ENCODE peak calls at places on chromosomes 3 and 15, in seven cellular contexts. D is heart right ventricle, K is lower lobe of right lung, I is heart left ventricle, E is MM.1S, P is ovary, Y is stomach. A is an unnamed sample.

GRCh38 chr3:127805026-127805753 is 17.1 kb downstream of the MGLL start:
- DNase-seq in P (no peak), E (no peak), Y (no peak), D (no peak), I (no peak), K (no peak), A (no peak)

GRCh38 chr15:70863450-70864218 is 9.7 kb upstream of the LARP6 start:
- DNase-seq in Y (no peak), D (no peak), E (no peak), I (peak; percentile 47), P (no peak), K (no peak), A (no peak)

GRCh38 chr3:153961498-153961897 is 159.7 kb upstream of the ARHGEF26 start:
- DNase-seq in D (no peak), Y (no peak), P (no peak), I (no peak), K (no peak), E (no peak), A (no peak)

GRCh38 chr3:56748663-56749231 is 53.0 kb downstream of the ARHGEF3 start:
- DNase-seq in K (no peak), P (no peak), I (no peak), E (no peak), Y (no peak), D (no peak), A (no peak)

GRCh38 chr15:71349736-71350515 is 234.7 kb downstream of the THSD4 start:
- DNase-seq in P (no peak), D (no peak), I (no peak), Y (no peak), E (no peak), K (no peak), A (no peak)

GRCh38 chr3:77059354-77059753 is 19.5 kb downstream of the ROBO2 start:
- DNase-seq in Y (no peak), D (no peak), P (no peak), K (no peak), I (no peak), E (no peak), A (no peak)

GRCh38 chr3:62142696-62143095 is 230.7 kb downstream of the FEZF2 start:
- DNase-seq in D (no peak), Y (no peak), K (no peak), E (no peak), I (no peak), P (no peak), A (no peak)

GRCh38 chr15:98823012-98823458 is 174.7 kb downstream of the IGF1R start:
- DNase-seq in D (no peak), I (no peak), P (no peak), K (no peak), E (no peak), Y (no peak), A (no peak)

GRCh38 chr15:99429681-99430081 is 136.1 kb upstream of the MEF2A start:
- DNase-seq in Y (no peak), I (peak; percentile 12), E (no peak), P (no peak), K (no peak), D (no peak), A (peak; percentile 28)

GRCh38 chr3:66997560-66998074 is 490 bp upstream of the KBTBD8 start:
- DNase-seq in D (peak; percentile 17), P (peak; percentile 17), I (peak; percentile 36), E (peak; percentile 12), Y (no peak), K (peak; percentile 46), A (no peak)

GRCh38 chr15:68733666-68734065 is 87.0 kb downstream of the ANP32A start:
- DNase-seq in I (no peak), K (no peak), Y (no peak), E (peak; percentile 6), P (no peak), D (no peak), A (no peak)

DNA sequence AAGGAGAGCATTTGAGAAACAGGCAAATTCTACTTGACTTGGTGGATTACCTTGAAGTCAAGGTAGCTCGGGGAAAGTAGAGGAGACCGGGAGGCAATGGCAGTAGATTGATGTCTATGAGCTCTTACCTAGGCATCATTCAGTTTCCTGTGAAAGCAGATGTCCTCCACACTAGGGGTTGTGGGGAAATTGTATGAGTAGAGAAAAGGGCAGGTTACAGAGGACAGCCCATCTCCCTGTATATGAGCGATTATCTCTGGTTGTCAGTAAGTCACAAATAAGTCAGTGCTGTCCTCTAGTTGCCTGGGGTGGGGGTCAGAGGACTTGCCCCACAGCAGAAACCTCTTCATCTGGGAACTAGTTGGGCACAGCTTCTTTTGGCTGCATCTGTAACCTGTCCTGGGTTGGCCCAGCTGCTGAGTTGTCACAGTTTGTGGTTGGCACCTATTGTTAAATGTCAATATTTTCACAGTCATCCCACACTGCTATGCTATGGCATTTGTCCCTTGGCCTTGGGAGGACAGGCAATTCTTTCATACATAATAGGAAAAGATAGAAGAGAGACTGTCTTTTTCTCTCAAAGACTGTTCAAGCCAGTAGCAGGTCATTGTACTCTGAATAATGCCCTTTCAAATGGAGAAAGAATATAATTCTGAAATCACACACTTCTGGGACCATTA is 53.6 kb upstream of the LRRFIP2 start:
- DNase-seq in K (no peak), Y (no peak), D (no peak), P (no peak), I (no peak), E (no peak), A (no peak)
- H3K36me3 ChIP-seq in K (no peaks in the 10 kb centered on the region), Y (no peaks in the 10 kb centered on the region), D (no peaks in the 10 kb centered on the region), P (no peaks in the 10 kb centered on the region), I (no peaks in the 10 kb centered on the region), E (no peaks in the 10 kb centered on the region), A (no peaks in the 10 kb centered on the region)

DNA sequence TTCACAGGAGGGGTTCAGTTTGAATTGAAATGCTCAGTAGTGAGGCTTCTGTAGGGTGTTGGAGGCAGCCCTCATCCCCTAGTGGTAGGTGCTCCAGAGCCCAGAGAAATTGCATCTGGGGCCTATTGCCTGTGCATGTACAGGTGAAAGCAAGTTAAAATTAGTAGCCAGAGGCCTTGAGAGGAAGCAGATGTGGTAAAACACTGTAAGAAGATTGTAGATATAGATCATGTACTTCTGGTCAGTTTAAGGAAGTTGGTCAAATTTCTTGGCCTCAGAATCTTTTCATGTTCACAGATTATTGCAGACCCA is 34.6 kb downstream of the IGSF10 start:
- DNase-seq in I (no peak), Y (no peak), E (peak; percentile 63), P (no peak), K (no peak), D (no peak), A (no peak)
- TF ChIP-seq CTCF in I (no peak), Y (no peak), E (peak; percentile 38), P (no peak), K (no peak), D (no peak), A (no peak)

GRCh38 chr15:40175160-40175559 is 14.3 kb downstream of the BUB1B start:
- DNase-seq in I (no peak), E (no peak), D (no peak), Y (no peak), P (no peak), K (no peak), A (no peak)
- H3K36me3 ChIP-seq in I (no peaks in the 10 kb centered on the region), E (peaks cover 16% of the 10 kb centered on the region), D (peaks cover 38% of the 10 kb centered on the region), Y (no peaks in the 10 kb centered on the region), P (no peaks in the 10 kb centered on the region), K (no peaks in the 10 kb centered on the region), A (no peaks in the 10 kb centered on the region)

GRCh38 chr3:119330858-119331257 is 36.7 kb downstream of the ARHGAP31 start:
- DNase-seq in E (no peak), K (no peak), P (no peak), D (no peak), I (no peak), Y (no peak), A (no peak)

GRCh38 chr3:119333773-119334492 is 39.8 kb downstream of the ARHGAP31 start:
- DNase-seq in E (no peak), P (peak; percentile 43), K (no peak), D (peak; percentile 62), I (peak; percentile 76), Y (no peak), A (no peak)

GRCh38 chr3:119329551-119329950 is 35.4 kb downstream of the ARHGAP31 start:
- DNase-seq in I (no peak), P (no peak), D (no peak), E (no peak), K (no peak), Y (no peak), A (no peak)

GRCh38 chr3:119330181-119330580 is 36.0 kb downstream of the ARHGAP31 start:
- DNase-seq in I (no peak), K (no peak), D (no peak), E (no peak), Y (no peak), P (no peak), A (no peak)

DNA sequence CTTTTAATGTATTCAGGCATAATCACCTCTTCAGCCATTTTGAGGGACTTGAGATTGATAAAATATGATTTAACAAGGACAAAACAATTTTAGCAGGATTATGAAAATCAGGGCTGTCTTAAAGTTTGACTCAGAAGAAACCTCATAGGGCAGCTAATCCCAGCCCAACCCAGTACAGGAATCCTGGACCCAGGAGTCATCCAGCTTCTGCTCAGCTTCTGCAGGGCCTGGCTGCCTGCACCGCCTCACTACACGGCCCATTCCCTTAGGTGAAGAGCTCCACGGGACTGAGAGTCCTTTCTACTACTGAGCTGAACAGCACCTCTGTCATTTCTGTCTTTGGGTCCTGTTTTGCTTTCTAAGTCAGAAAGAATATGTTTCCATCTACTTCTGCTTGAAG is 37.5 kb downstream of the ARHGAP31 start:
- DNase-seq in I (no peak), E (no peak), D (no peak), K (no peak), Y (no peak), P (no peak), A (no peak)
- TF ChIP-seq CTCF in I (no peak), E (no peak), D (no peak), K (no peak), Y (no peak), P (no peak), A (no peak)

DNA sequence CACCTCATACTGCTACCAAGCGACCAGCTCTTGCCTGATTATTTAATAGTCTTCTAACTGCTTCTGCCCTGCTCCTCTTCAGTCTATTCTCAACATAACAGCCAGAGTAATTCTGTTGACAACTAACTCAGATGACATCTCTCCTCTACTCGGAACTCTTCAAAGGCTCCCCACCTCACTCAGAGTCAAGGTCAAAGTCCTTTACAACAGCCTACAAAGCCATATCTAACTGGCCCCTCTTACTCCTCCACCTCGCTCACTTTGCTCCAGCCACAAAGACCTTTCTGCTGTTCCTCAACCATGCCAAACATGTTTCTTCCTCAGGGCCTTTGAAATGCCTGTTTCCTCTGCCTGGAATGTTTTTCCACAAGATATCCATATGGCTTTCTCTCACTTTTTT is 43.6 kb downstream of the PIK3R4 start:
- DNase-seq in Y (no peak), P (no peak), K (no peak), E (no peak), I (no peak), D (no peak), A (no peak)
- H3K36me3 ChIP-seq in Y (peaks cover 80% of the 10 kb centered on the region), P (no peaks in the 10 kb centered on the region), K (peaks cover 63% of the 10 kb centered on the region), E (no peaks in the 10 kb centered on the region), I (peaks cover 90% of the 10 kb centered on the region), D (peaks cover 90% of the 10 kb centered on the region), A (no peaks in the 10 kb centered on the region)

A was measured in left lung.